ENCODE peak calls at places on chromosomes 5 and 9, in five cellular contexts. U, Q, W, J and Y are unnamed samples.

GRCh38 chr9:112288029-112288428 is 45.4 kb downstream of the PTBP3 start:
- DNase-seq in U (no peak), W (no peak), Q (no peak), J (no peak), Y (no peak)

GRCh38 chr5:175393922-175394321 is 50.1 kb downstream of the DRD1 start:
- DNase-seq in Q (no peak), U (no peak), W (no peak), J (no peak), Y (no peak)

GRCh38 chr9:111163738-111164399 is 125.6 kb upstream of the LPAR1 start:
- DNase-seq in U (no peak), W (no peak), Q (no peak), J (no peak), Y (no peak)

GRCh38 chr5:98906756-98907355 is 22.0 kb downstream of the CHD1 start:
- DNase-seq in Q (no peak), U (no peak), W (no peak), J (no peak), Y (no peak)

GRCh38 chr5:78504726-78505431 is 143.7 kb downstream of the LHFPL2 start:
- DNase-seq in W (peak), J (peak), Q (peak), U (no peak), Y (peak)

GRCh38 chr9:19788152-19788551 is 685 bp downstream of the SLC24A2 start:
- DNase-seq in Q (no peak), U (no peak), W (no peak), J (no peak), Y (no peak)

GRCh38 chr5:5178121-5178520 is 38.0 kb downstream of the ADAMTS16 start:
- DNase-seq in J (no peak), W (peak), U (no peak), Q (no peak), Y (peak)

GRCh38 chr9:114803459-114803858 is 2.4 kb downstream of the TNFSF15 start:
- DNase-seq in Q (no peak), U (no peak), W (no peak), J (peak), Y (no peak)

GRCh38 chr9:123364241-123364824 is 8.3 kb downstream of the CRB2 start:
- DNase-seq in J (no peak), W (no peak), U (no peak), Q (no peak), Y (no peak)

GRCh38 chr9:70921126-70921525 is 200.3 kb downstream of the TRPM3 start:
- DNase-seq in Q (no peak), U (no peak), W (no peak), J (no peak), Y (no peak)

GRCh38 chr5:102720954-102721353 is 34.2 kb upstream of the PAM start:
- DNase-seq in Q (no peak), W (no peak), J (no peak), U (no peak), Y (no peak)

GRCh38 chr5:149422429-149423286 is 43.6 kb upstream of the IL17B start:
- DNase-seq in W (no peak), U (no peak), J (peak), Q (peak), Y (no peak)

GRCh38 chr5:83914199-83914598 is 193.5 kb upstream of the HAPLN1 start:
- DNase-seq in Q (no peak), W (no peak), U (no peak), J (no peak), Y (no peak)

GRCh38 chr9:93708289-93708986 is 132.1 kb downstream of the PHF2 start:
- DNase-seq in J (no peak), U (no peak), W (no peak), Q (no peak), Y (no peak)

GRCh38 chr9:90969021-90969675 is 167.5 kb downstream of the SYK start:
- DNase-seq in W (no peak), J (no peak), Q (no peak), U (no peak), Y (no peak)

GRCh38 chr9:105244274-105244995 is at the start of gene SLC44A1:
- DNase-seq in U (peak), Q (peak), W (peak), J (peak), Y (peak)

GRCh38 chr9:105243935-105244273 is 547 bp upstream of the SLC44A1 start:
- DNase-seq in Q (no peak), J (no peak), W (no peak), U (no peak), Y (no peak)

GRCh38 chr9:105244996-105245719 is 707 bp downstream of the SLC44A1 start:
- DNase-seq in W (peak), Q (peak), J (peak), U (no peak), Y (peak)

GRCh38 chr9:105246656-105247162 is 2.3 kb downstream of the SLC44A1 start:
- DNase-seq in J (no peak), Q (no peak), U (no peak), W (no peak), Y (no peak)

GRCh38 chr9:105245720-105246161 is 1.3 kb downstream of the SLC44A1 start:
- DNase-seq in U (no peak), Q (no peak), W (no peak), J (no peak), Y (no peak)
- TF ChIP-seq POLR2A in U (no peak), Q (no peak), W (no peak), J (no peak), Y (no peak)

GRCh38 chr5:88884435-88884877 is 1.5 kb upstream of the MEF2C start:
- DNase-seq in J (no peak), U (no peak), Q (no peak), W (no peak), Y (no peak)

GRCh38 chr5:88883059-88883565 is at the start of gene MEF2C:
- DNase-seq in W (peak), Q (peak), U (no peak), J (peak), Y (peak)

GRCh38 chr5:88885043-88885442 is 2.1 kb upstream of the MEF2C start:
- DNase-seq in U (no peak), W (no peak), Q (no peak), J (no peak), Y (no peak)

GRCh38 chr5:88882321-88883038 is 504 bp downstream of the MEF2C start:
- DNase-seq in W (no peak), Q (no peak), U (no peak), J (no peak), Y (no peak)

DNA sequence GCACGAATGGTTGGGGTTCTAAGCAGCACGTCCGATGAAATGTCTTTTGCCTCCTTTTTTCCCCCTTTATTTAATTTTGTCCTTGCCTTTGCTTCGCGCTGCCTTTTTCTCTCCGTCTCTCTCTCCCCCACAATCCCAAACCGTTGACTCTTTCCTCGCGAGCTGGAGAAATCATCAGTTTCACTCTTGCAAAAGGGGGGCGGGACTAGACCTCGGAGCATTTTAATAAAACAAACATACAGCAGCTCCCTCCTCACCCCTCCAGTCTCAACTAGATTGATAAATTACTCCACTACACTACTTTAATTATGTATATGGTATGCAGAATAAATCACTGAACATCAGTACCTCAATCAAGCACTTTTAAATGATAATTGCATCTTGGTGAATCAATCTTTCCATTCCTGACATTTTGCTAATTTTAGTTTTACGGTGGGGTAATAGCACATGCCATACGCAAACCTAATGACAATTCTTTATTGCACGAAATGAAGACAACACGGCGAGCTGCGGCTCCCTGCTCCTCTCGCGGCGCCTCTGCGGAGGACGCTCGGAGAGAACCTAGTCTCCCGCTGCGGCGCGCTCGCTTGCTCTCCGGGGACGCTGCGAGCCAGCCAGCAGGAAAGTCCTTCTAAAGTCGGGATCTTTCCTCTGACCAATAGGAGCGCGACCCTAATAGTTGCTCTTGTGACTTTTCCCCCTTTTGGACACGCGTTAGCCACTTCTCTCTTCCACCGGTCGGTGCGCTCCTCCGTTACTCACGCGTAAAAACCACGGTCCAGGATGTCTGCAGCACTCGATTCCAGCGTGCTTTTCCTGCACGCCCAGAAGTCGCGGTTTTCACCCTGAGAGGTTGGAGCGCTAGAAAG is 816 bp upstream of the MEF2C start:
- DNase-seq in J (peak), W (peak), Q (peak), U (no peak), Y (peak)
- TF ChIP-seq POLR2A in J (peak), W (no peak), Q (peak), U (peak), Y (no peak)

GRCh38 chr5:132641241-132641723 is 16.7 kb upstream of the IL13 start:
- DNase-seq in U (no peak), W (no peak), J (no peak), Q (no peak), Y (no peak)

GRCh38 chr5:132640613-132641012 is 17.4 kb upstream of the IL13 start:
- DNase-seq in Q (no peak), W (no peak), J (no peak), U (no peak), Y (no peak)

GRCh38 chr5:132639706-132640130 is 18.3 kb upstream of the IL13 start:
- DNase-seq in U (no peak), Q (no peak), J (no peak), W (no peak), Y (no peak)

GRCh38 chr5:132641841-132642240 is 16.1 kb upstream of the IL13 start:
- DNase-seq in J (no peak), U (no peak), Q (no peak), W (no peak), Y (no peak)

DNA sequence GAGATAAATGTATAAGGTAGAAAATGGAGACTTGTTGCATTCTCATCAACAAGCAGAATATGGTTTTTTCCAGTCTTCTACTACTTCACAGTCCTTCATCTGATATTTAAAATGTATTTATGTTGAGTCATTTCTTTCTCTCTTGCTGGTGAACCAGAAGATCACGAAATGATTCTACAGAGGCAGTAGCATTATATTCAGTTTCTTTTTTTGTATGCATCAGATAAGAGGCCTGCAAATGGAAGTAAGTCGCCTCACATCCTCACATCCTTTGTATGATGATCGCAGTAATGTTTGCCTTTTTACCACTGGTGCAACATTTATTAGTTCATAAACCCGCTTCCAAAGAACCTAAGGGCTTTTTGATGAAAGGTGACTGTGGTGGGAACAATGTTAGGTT is 22.1 kb upstream of the IL13 start:
- DNase-seq in U (no peak), J (no peak), Q (no peak), W (no peak), Y (no peak)
- TF ChIP-seq POLR2A in U (no peak), J (no peak), Q (no peak), W (no peak), Y (no peak)

GRCh38 chr9:109314011-109314531 is 6.8 kb downstream of the EPB41L4B start:
- DNase-seq in U (no peak), W (no peak), Q (peak), J (no peak), Y (peak)

GRCh38 chr9:109312783-109313182 is 8.1 kb downstream of the EPB41L4B start:
- DNase-seq in Q (no peak), J (no peak), W (no peak), U (no peak), Y (no peak)

GRCh38 chr9:109311731-109312130 is 9.1 kb downstream of the EPB41L4B start:
- DNase-seq in Q (no peak), U (peak), J (no peak), W (no peak), Y (no peak)

GRCh38 chr9:109311281-109311680 is 9.6 kb downstream of the EPB41L4B start:
- DNase-seq in Q (no peak), J (no peak), W (no peak), U (no peak), Y (no peak)

GRCh38 chr9:109313351-109313750 is 7.5 kb downstream of the EPB41L4B start:
- DNase-seq in Q (peak), U (no peak), W (no peak), J (no peak), Y (no peak)
- TF ChIP-seq POLR2A in Q (no peak), U (no peak), W (no peak), J (no peak), Y (no peak)

DNA sequence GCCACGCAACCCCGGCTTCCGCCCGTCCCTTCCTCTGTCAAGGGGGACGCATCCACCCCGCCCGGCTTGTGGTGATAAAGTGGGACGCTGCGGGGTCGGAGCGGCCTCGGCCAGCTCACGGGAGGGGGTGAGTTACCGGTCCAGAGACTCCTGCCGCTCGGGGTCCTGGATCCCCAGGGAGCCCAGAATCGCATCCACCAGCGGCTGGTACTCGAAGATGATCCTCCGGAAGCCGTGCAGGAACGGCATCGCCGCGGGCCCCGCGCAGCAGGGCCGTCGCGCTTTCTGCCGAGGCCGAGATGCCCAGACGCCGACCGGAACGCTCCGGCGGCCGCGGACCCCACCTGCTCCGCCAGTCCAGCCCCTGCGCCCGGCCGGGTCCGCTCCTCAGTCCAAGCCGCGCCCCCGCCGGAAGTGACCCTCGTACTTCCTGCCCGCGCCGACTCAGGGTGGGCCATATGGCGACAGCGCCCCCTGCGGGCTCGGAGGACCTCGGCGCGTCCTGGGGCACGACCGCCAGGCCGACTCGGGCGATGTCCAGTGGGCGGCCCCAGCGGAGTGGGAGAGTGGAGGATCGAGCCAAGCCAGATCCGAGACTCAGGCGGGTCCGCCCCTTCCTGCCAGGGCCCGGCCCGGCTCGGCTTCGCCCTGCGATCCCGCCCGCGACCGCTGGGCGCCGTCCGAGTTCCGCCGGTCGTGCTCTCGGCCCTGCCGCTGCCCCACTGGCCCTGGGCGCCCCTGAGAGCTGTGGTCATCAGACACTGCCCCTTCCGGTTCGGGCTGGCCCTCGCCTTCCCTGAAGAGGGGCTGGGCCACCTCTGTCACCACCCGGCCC is at the start of gene ASB6:
- DNase-seq in J (peak), U (peak), Q (peak), W (peak), Y (peak)
- TF ChIP-seq POLR2A in J (peak), U (peak), Q (peak), W (peak), Y (no peak)

GRCh38 chr5:88660947-88661869 is 221.8 kb downstream of the MEF2C start:
- DNase-seq in U (peak), J (peak), Q (peak), W (peak), Y (no peak)
- TF ChIP-seq POLR2A in U (no peak), J (no peak), Q (no peak), W (peak), Y (no peak)

DNA sequence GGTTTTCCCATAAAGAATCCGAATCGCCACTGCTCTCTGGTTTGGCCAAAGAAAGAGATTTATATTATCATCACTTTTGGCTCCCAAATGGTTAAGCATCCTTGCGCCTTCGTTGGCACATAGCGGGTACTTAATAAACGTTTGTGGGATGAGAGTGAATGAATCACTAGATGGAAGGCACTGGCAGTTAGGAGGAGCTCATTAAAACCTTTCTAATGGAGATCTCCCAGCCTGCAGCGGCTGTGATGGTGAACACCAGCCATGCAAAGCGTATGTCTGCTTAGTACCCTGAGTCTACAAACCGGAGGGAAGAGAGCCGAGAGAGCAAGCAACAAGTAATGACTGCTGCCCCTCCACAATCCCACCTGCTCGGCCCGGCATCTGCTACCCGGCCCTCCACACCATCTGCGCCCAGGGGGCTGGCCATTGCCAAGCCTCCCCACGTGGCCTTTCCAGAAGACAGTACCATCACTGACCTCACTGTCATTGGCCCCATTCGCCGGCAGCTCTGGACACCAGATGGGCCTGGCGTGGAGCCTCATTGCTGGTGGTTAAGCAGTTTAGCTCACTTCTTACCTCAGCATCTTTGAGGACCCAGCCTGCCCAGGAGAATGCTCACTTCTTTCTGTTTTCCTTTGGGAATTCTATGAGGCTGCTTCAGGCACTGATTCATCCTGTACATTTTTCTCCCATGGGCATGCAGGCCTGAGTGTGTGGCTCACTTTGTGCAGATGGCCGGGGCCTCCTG is 39.3 kb upstream of the ANKRD33B start:
- DNase-seq in W (peak), J (no peak), Q (no peak), U (no peak), Y (no peak)
- TF ChIP-seq POLR2A in W (no peak), J (no peak), Q (no peak), U (no peak), Y (no peak)